ENCODE peak calls at places on chromosome 1, in six cellular contexts. J is RKO, U is astrocyte of the spinal cord, G is T-helper 1 cell, W is GOT3, Y is CMK. B is an unnamed sample.

GRCh38 chr1:160907976-160908375 is 23.0 kb upstream of the ITLN1 start:
- DNase-seq in J (no peak), U (no peak), G (no peak), W (no peak), Y (no peak), B (no peak)

GRCh38 chr1:41516168-41516961 is 31.9 kb upstream of the EDN2 start:
- DNase-seq in J (peak), U (peak), G (peak), W (peak), Y (peak), B (no peak)

GRCh38 chr1:41167688-41168087 is 74.4 kb downstream of the SCMH1 start:
- DNase-seq in J (no peak), U (no peak), G (no peak), W (no peak), Y (no peak), B (no peak)

GRCh38 chr1:233868461-233868860 is 36.0 kb upstream of the SLC35F3 start:
- DNase-seq in J (no peak), U (peak), G (no peak), W (no peak), Y (no peak), B (no peak)

GRCh38 chr1:184623404-184623803 is 131.3 kb downstream of the EDEM3 start:
- DNase-seq in J (no peak), U (no peak), G (no peak), W (no peak), Y (no peak), B (no peak)

GRCh38 chr1:236795757-236796719 is 946 bp downstream of the MTR start:
- DNase-seq in J (peak), U (peak), G (no peak), W (no peak), Y (peak), B (no peak)

GRCh38 chr1:51768971-51769601 is 109.4 kb downstream of the NRDC start:
- DNase-seq in J (peak), U (peak), G (no peak), W (no peak), Y (peak), B (no peak)

GRCh38 chr1:182329471-182329870 is 62.1 kb downstream of the GLUL start:
- DNase-seq in J (no peak), U (no peak), G (no peak), W (no peak), Y (no peak), B (no peak)